ENCODE peak calls at places on chromosomes 7 and 10, in six cellular contexts. One of them, this sample, is unnamed.
A peak's percentile ranks its signal among the peaks of the same experiment; 100 is the strongest.

GRCh38 chr7:1290262-1291039 is 57.8 kb downstream of the UNCX start:
- DNase-seq in ecto neural progenitor cell: peak; percentile 62
- DNase-seq in nucleus accumbens: peak; percentile 74
- DNase-seq in Caki2: no peak
- DNase-seq in EH: peak; percentile 36
- DNase-seq in mammary epithelial cell: no peak
- DNase-seq in this sample: peak; percentile 29

GRCh38 chr7:99120503-99120902 is 23.4 kb downstream of the SMURF1 start:
- DNase-seq in nucleus accumbens: no peak
- DNase-seq in mammary epithelial cell: no peak
- DNase-seq in ecto neural progenitor cell: no peak
- DNase-seq in Caki2: no peak
- DNase-seq in EH: peak; percentile 68
- DNase-seq in this sample: no peak

GRCh38 chr7:139722604-139723003 is 55.2 kb downstream of the HIPK2 start:
- DNase-seq in Caki2: no peak
- DNase-seq in EH: no peak
- DNase-seq in mammary epithelial cell: no peak
- DNase-seq in nucleus accumbens: no peak
- DNase-seq in ecto neural progenitor cell: no peak
- DNase-seq in this sample: no peak

GRCh38 chr10:3042589-3042988 is 24.8 kb upstream of the PFKP start:
- DNase-seq in ecto neural progenitor cell: no peak
- DNase-seq in EH: no peak
- DNase-seq in nucleus accumbens: no peak
- DNase-seq in Caki2: no peak
- DNase-seq in mammary epithelial cell: no peak
- DNase-seq in this sample: no peak

GRCh38 chr10:79403441-79404230 is 41.8 kb downstream of the ZCCHC24 start:
- DNase-seq in EH: peak; percentile 72
- DNase-seq in nucleus accumbens: peak; percentile 74
- DNase-seq in Caki2: no peak
- DNase-seq in mammary epithelial cell: peak; percentile 10
- DNase-seq in ecto neural progenitor cell: no peak
- DNase-seq in this sample: no peak

GRCh38 chr7:50418086-50418515 is 32.0 kb downstream of the FIGNL1 start:
- DNase-seq in EH: peak; percentile 74
- DNase-seq in mammary epithelial cell: peak; percentile 71
- DNase-seq in ecto neural progenitor cell: peak; percentile 80
- DNase-seq in nucleus accumbens: peak; percentile 56
- DNase-seq in Caki2: peak; percentile 65
- DNase-seq in this sample: no peak

GRCh38 chr7:135715673-135716072 is 12.3 kb downstream of the SLC13A4 start:
- DNase-seq in mammary epithelial cell: no peak
- DNase-seq in EH: no peak
- DNase-seq in ecto neural progenitor cell: no peak
- DNase-seq in Caki2: no peak
- DNase-seq in nucleus accumbens: no peak
- DNase-seq in this sample: no peak

GRCh38 chr10:86857097-86857825 is 100.2 kb downstream of the MMRN2 start:
- DNase-seq in Caki2: no peak
- DNase-seq in EH: peak; percentile 85
- DNase-seq in ecto neural progenitor cell: no peak
- DNase-seq in mammary epithelial cell: no peak
- DNase-seq in nucleus accumbens: no peak
- DNase-seq in this sample: no peak

GRCh38 chr7:53387515-53387914 is 352.1 kb downstream of the POM121L12 start:
- DNase-seq in nucleus accumbens: no peak
- DNase-seq in Caki2: no peak
- DNase-seq in mammary epithelial cell: no peak
- DNase-seq in EH: no peak
- DNase-seq in ecto neural progenitor cell: no peak
- DNase-seq in this sample: no peak

GRCh38 chr7:105224884-105225651 is 163.7 kb downstream of the SRPK2 start:
- DNase-seq in mammary epithelial cell: peak; percentile 91
- DNase-seq in Caki2: peak; percentile 65
- DNase-seq in ecto neural progenitor cell: no peak
- DNase-seq in EH: peak; percentile 94
- DNase-seq in nucleus accumbens: no peak
- DNase-seq in this sample: peak; percentile 23

GRCh38 chr10:61837748-61838055 is 63.8 kb upstream of the ARID5B start:
- DNase-seq in mammary epithelial cell: no peak
- DNase-seq in EH: peak; percentile 58
- DNase-seq in ecto neural progenitor cell: no peak
- DNase-seq in Caki2: peak; percentile 81
- DNase-seq in nucleus accumbens: no peak
- DNase-seq in this sample: no peak

GRCh38 chr7:101216860-101217387 is 457 bp downstream of the PLOD3 start:
- DNase-seq in nucleus accumbens: no peak
- DNase-seq in Caki2: peak; percentile 12
- DNase-seq in mammary epithelial cell: peak; percentile 16
- DNase-seq in ecto neural progenitor cell: no peak
- DNase-seq in EH: no peak
- DNase-seq in this sample: no peak

GRCh38 chr7:22566176-22566575 is 66.2 kb upstream of the STEAP1B start:
- DNase-seq in EH: no peak
- DNase-seq in Caki2: no peak
- DNase-seq in nucleus accumbens: no peak
- DNase-seq in ecto neural progenitor cell: no peak
- DNase-seq in mammary epithelial cell: no peak
- DNase-seq in this sample: no peak

GRCh38 chr10:93445097-93445960 is 36.8 kb downstream of the MYOF start:
- DNase-seq in mammary epithelial cell: peak; percentile 99
- DNase-seq in nucleus accumbens: peak; percentile 35
- DNase-seq in EH: peak; percentile 98
- DNase-seq in ecto neural progenitor cell: peak; percentile 92
- DNase-seq in Caki2: peak; percentile 95
- DNase-seq in this sample: no peak

GRCh38 chr7:151381333-151382078 is 28.3 kb downstream of the WDR86 start:
- DNase-seq in ecto neural progenitor cell: peak; percentile 67
- DNase-seq in mammary epithelial cell: no peak
- DNase-seq in EH: no peak
- DNase-seq in Caki2: no peak
- DNase-seq in nucleus accumbens: no peak
- DNase-seq in this sample: no peak

GRCh38 chr7:127845497-127846214 is 185.6 kb downstream of the LRRC4 start:
- DNase-seq in mammary epithelial cell: no peak
- DNase-seq in nucleus accumbens: no peak
- DNase-seq in ecto neural progenitor cell: no peak
- DNase-seq in EH: no peak
- DNase-seq in Caki2: no peak
- DNase-seq in this sample: no peak

GRCh38 chr10:114996542-114996941 is 58.5 kb downstream of the TRUB1 start:
- DNase-seq in Caki2: no peak
- DNase-seq in EH: peak; percentile 79
- DNase-seq in mammary epithelial cell: no peak
- DNase-seq in nucleus accumbens: no peak
- DNase-seq in ecto neural progenitor cell: no peak
- DNase-seq in this sample: no peak

GRCh38 chr7:36939816-36940215 is 215.5 kb upstream of the AOAH start:
- DNase-seq in mammary epithelial cell: no peak
- DNase-seq in EH: no peak
- DNase-seq in ecto neural progenitor cell: no peak
- DNase-seq in nucleus accumbens: no peak
- DNase-seq in Caki2: no peak
- DNase-seq in this sample: no peak

GRCh38 chr10:244227-244626 is 109.0 kb downstream of the ZMYND11 start:
- DNase-seq in mammary epithelial cell: no peak
- DNase-seq in EH: no peak
- DNase-seq in ecto neural progenitor cell: no peak
- DNase-seq in Caki2: no peak
- DNase-seq in nucleus accumbens: no peak
- DNase-seq in this sample: no peak

GRCh38 chr7:46802460-46802972 is 779.4 kb downstream of the TNS3 start:
- DNase-seq in nucleus accumbens: no peak
- DNase-seq in Caki2: no peak
- DNase-seq in mammary epithelial cell: no peak
- DNase-seq in ecto neural progenitor cell: no peak
- DNase-seq in EH: no peak
- DNase-seq in this sample: no peak

GRCh38 chr7:155769701-155770100 is 42.6 kb downstream of the SHH start:
- DNase-seq in ecto neural progenitor cell: no peak
- DNase-seq in Caki2: no peak
- DNase-seq in nucleus accumbens: peak; percentile 36
- DNase-seq in mammary epithelial cell: no peak
- DNase-seq in EH: no peak
- DNase-seq in this sample: no peak

GRCh38 chr7:36303202-36304098 is 86.2 kb upstream of the ANLN start:
- DNase-seq in Caki2: peak; percentile 99
- DNase-seq in EH: peak; percentile 99
- DNase-seq in mammary epithelial cell: peak; percentile 86
- DNase-seq in nucleus accumbens: peak; percentile 72
- DNase-seq in ecto neural progenitor cell: peak; percentile 60
- DNase-seq in this sample: no peak